ENCODE peak calls at places on chromosomes 7 and 10, in four cellular contexts. T, C, D and H are unnamed samples.
A peak's percentile ranks its signal among the peaks of the same experiment; 100 is the strongest.

GRCh38 chr10:62250594-62251198 is 17.9 kb downstream of the RTKN2 start:
- DNase-seq in T (no peak), C (no peak), D (no peak), H (no peak)

GRCh38 chr7:157481389-157481788 is 144.6 kb downstream of the DNAJB6 start:
- DNase-seq in T (no peak), C (no peak), D (peak; percentile 5), H (no peak)

GRCh38 chr10:87596351-87596750 is 63.3 kb upstream of the PAPSS2 start:
- DNase-seq in T (no peak), C (no peak), D (no peak), H (no peak)

GRCh38 chr7:105245398-105246099 is 143.2 kb downstream of the SRPK2 start:
- DNase-seq in T (no peak), C (no peak), D (no peak), H (no peak)

GRCh38 chr10:71984126-71984797 is 20.1 kb downstream of the CHST3 start:
- DNase-seq in T (no peak), C (no peak), D (peak; percentile 60), H (no peak)

GRCh38 chr10:102630663-102631062 is 13.6 kb upstream of the TRIM8 start:
- DNase-seq in T (no peak), C (no peak), D (peak; percentile 44), H (no peak)

GRCh38 chr10:86294346-86295265 is 72.0 kb downstream of the GRID1 start:
- DNase-seq in T (no peak), C (peak; percentile 16), D (peak; percentile 49), H (no peak)

GRCh38 chr10:50367732-50368131 is 116.4 kb upstream of the ASAH2 start:
- DNase-seq in T (no peak), C (no peak), D (no peak), H (no peak)

GRCh38 chr10:73965890-73966768 is 31.8 kb upstream of the VCL start:
- DNase-seq in T (peak; percentile 83), C (peak; percentile 71), D (no peak), H (no peak)

GRCh38 chr7:108480311-108480710 is 24.1 kb upstream of the NRCAM start:
- DNase-seq in T (no peak), C (no peak), D (no peak), H (no peak)

GRCh38 chr10:110679633-110680472 is 35.7 kb downstream of the RBM20 start:
- DNase-seq in T (no peak), C (no peak), D (no peak), H (no peak)

GRCh38 chr10:114638874-114639625 is 19.0 kb downstream of the ABLIM1 start:
- DNase-seq in T (no peak), C (no peak), D (no peak), H (no peak)

GRCh38 chr10:4081691-4082111 is 296.7 kb upstream of the KLF6 start:
- DNase-seq in T (peak; percentile 74), C (no peak), D (no peak), H (no peak)

GRCh38 chr10:132205650-132206376 is 19.1 kb downstream of the DPYSL4 start:
- DNase-seq in T (no peak), C (no peak), D (peak; percentile 59), H (no peak)

GRCh38 chr7:101234636-101235035 is 3.0 kb downstream of the CLDN15 start:
- DNase-seq in T (no peak), C (no peak), D (no peak), H (no peak)

GRCh38 chr10:6423004-6423403 is 157.1 kb downstream of the PRKCQ start:
- DNase-seq in T (no peak), C (no peak), D (no peak), H (no peak)

GRCh38 chr7:147711429-147711828 is 879.1 kb upstream of the C7orf33 start:
- DNase-seq in T (no peak), C (no peak), D (no peak), H (no peak)

GRCh38 chr10:86673827-86674581 is 5.7 kb downstream of the LDB3 start:
- DNase-seq in T (no peak), C (no peak), D (no peak), H (no peak)

GRCh38 chr7:128402346-128402745 is 7.4 kb downstream of the IMPDH1 start:
- DNase-seq in T (no peak), C (no peak), D (no peak), H (no peak)

GRCh38 chr7:148622887-148623585 is 32.5 kb downstream of the C7orf33 start:
- DNase-seq in T (no peak), C (no peak), D (no peak), H (no peak)

GRCh38 chr10:133039823-133040704 is 47.7 kb upstream of the ADGRA1 start:
- DNase-seq in T (no peak), C (no peak), D (no peak), H (no peak)

GRCh38 chr7:122304996-122305421 is 459 bp upstream of the FEZF1 start:
- DNase-seq in T (no peak), C (no peak), D (no peak), H (no peak)

GRCh38 chr10:118776960-118777359 is 22.2 kb upstream of the CACUL1 start:
- DNase-seq in T (no peak), C (no peak), D (no peak), H (no peak)

GRCh38 chr10:91036807-91037405 is 116.0 kb upstream of the ANKRD1 start:
- DNase-seq in T (no peak), C (no peak), D (no peak), H (no peak)

GRCh38 chr10:4541292-4541691 is 284.7 kb upstream of the AKR1E2 start:
- DNase-seq in T (no peak), C (no peak), D (no peak), H (no peak)

GRCh38 chr10:103852189-103852711 is 3.1 kb downstream of the SH3PXD2A start:
- DNase-seq in T (peak; percentile 54), C (no peak), D (no peak), H (no peak)

GRCh38 chr7:16592395-16592794 is 53.2 kb downstream of the ANKMY2 start:
- DNase-seq in T (no peak), C (no peak), D (no peak), H (no peak)

GRCh38 chr10:103757531-103758293 is 97.7 kb downstream of the SH3PXD2A start:
- DNase-seq in T (no peak), C (peak; percentile 47), D (peak; percentile 85), H (no peak)

GRCh38 chr7:143205560-143206293 is 16.1 kb upstream of the TAS2R40 start:
- DNase-seq in T (no peak), C (peak; percentile 60), D (no peak), H (no peak)

GRCh38 chr10:132869621-132870020 is 72.7 kb downstream of the CFAP46 start:
- DNase-seq in T (peak; percentile 3), C (peak; percentile 4), D (peak; percentile 29), H (no peak)

GRCh38 chr10:110056822-110057221 is 49.0 kb downstream of the ADD3 start:
- DNase-seq in T (no peak), C (no peak), D (no peak), H (no peak)

GRCh38 chr10:104333037-104333727 is 5.1 kb downstream of the ITPRIP start:
- DNase-seq in T (no peak), C (peak; percentile 29), D (peak; percentile 77), H (peak; percentile 37)

DNA sequence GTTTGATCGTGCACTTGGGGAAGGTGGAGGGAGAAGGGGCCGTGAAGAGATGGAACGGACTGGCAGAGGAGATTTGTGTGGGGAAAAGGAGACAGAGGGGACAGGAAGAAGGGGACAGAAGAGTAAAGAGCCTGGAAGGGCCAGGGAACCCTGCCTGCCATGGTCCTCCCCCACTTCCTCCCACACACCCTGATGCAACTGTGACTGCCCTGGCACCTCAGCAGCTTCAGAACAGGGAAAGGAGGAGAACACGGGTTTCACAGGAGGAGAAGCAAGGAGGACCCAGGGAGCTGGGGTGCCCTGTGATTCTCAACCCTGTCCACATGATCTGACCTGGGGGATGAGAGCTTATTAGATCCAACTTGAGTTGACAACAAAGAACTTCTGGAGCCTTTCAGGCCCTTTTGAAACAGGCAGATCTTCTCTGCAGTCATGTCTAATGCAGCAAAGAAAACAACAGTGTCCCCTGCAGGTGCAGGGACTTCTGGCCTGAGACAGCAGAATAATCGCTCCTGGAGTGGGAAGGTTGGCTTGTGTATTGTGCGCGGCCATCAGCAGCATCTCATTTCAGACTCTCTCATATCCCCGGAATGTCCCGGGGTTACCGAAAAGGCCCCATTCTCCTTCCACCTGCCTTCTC is 421.6 kb downstream of the PAXIP1 start:
- DNase-seq in T (no peak), C (no peak), D (no peak), H (no peak)
- H3K9me3 ChIP-seq in T (no peaks in the 10 kb centered on the region), C (no peaks in the 10 kb centered on the region), D (no peaks in the 10 kb centered on the region), H (no peaks in the 10 kb centered on the region)

DNA sequence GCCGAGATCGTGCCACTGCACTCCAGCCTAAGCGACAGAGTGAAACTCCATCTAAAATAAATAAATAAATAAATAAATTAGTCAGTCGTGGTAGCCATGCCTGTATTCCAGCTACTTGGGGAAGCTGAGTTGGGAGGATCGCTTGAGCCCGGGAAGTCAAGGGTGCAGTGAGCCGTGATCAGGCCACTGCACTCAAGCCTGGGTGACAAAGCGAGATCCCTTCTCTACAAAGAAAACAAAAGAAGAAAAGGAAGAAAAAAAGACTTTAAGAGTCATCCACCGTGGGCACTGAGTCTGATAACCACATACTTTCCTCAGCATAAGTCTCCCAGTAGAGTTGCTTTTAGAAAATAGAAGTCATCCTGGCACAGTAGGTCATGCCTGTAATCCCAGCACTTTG is 2.6 kb downstream of the TMEM254 start:
- DNase-seq in T (no peak), C (no peak), D (no peak), H (no peak)
- H3K4me3 ChIP-seq in T (no peak overlapping the region), C (no peak overlapping the region), D (no peak overlapping the region), H (no peak overlapping the region)

GRCh38 chr7:44322631-44323363 is 2.6 kb downstream of the CAMK2B start:
- DNase-seq in T (no peak), C (no peak), D (no peak), H (no peak)

GRCh38 chr7:44323381-44324203 is 1.8 kb downstream of the CAMK2B start:
- DNase-seq in T (no peak), C (no peak), D (no peak), H (no peak)

GRCh38 chr7:44325181-44325671 is at the start of gene CAMK2B:
- DNase-seq in T (no peak), C (no peak), D (no peak), H (no peak)

GRCh38 chr7:44325811-44326241 is 432 bp upstream of the CAMK2B start:
- DNase-seq in T (no peak), C (no peak), D (no peak), H (no peak)

GRCh38 chr7:44324204-44325126 is 929 bp downstream of the CAMK2B start:
- DNase-seq in T (no peak), C (no peak), D (no peak), H (no peak)
- H3K4me1 ChIP-seq in T (no peaks in the 10 kb centered on the region), C (peaks cover 4% of the 10 kb centered on the region), D (no peaks in the 10 kb centered on the region), H (no peaks in the 10 kb centered on the region)

GRCh38 chr10:37638569-37638968 is 218.8 kb downstream of the ZNF248 start:
- DNase-seq in T (no peak), C (no peak), D (no peak), H (no peak)

GRCh38 chr10:37634351-37634880 is 223.0 kb downstream of the ZNF248 start:
- DNase-seq in T (no peak), C (no peak), D (no peak), H (no peak)

GRCh38 chr10:37643187-37643586 is 214.2 kb downstream of the ZNF248 start:
- DNase-seq in T (no peak), C (no peak), D (no peak), H (no peak)

GRCh38 chr10:37639200-37639599 is 218.2 kb downstream of the ZNF248 start:
- DNase-seq in T (no peak), C (no peak), D (no peak), H (no peak)

DNA sequence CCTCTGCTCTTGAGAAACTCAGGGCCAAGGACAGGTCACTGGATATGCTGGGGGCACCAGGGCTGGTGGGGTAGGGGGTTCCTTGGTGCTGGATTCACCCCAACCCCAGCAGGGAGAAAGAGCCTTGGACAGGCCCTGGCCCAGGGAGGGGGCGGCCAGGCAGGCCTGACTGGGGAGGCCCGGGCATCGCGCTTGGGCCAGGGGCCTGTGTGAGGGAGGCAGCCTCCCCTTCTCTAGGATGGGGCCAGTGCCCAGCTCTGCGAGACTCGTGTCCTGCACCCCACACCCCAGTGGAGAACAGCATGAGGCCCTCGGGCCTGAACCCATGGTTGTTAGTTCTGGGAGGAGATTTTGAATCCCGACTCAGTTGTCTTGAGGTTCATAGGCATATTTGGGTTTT is 217.1 kb downstream of the ZNF248 start:
- DNase-seq in T (no peak), C (no peak), D (no peak), H (no peak)
- H3K9me3 ChIP-seq in T (no peaks in the 10 kb centered on the region), C (peaks cover 14% of the 10 kb centered on the region), D (peaks cover 43% of the 10 kb centered on the region), H (no peaks in the 10 kb centered on the region)